ENCODE peak calls at places on chromosome 22, in seven cellular contexts. X is HCT116, E is right cardiac atrium, V is left lung, Y is neuronal stem cell, G is tibial artery, I is Karpas-422. T is an unnamed sample.

GRCh38 chr22:37930952-37931440 is 22.4 kb downstream of the C22orf23 start:
- DNase-seq in I (no peak), Y (no peak), G (no peak), X (no peak), E (no peak), V (no peak), T (no peak)

GRCh38 chr22:49395617-49396016 is 432.1 kb downstream of the BRD1 start:
- DNase-seq in I (no peak), X (no peak), G (no peak), E (no peak), V (no peak), Y (no peak), T (no peak)

GRCh38 chr22:44348963-44349950 is 36.5 kb upstream of the SHISAL1 start:
- DNase-seq in E (no peak), Y (no peak), V (no peak), X (no peak), I (no peak), G (no peak), T (no peak)

GRCh38 chr22:50627452-50627913 is 469 bp downstream of the ARSA start:
- DNase-seq in Y (no peak), V (peak), E (peak), G (no peak), X (no peak), I (peak), T (no peak)

GRCh38 chr22:24550028-24550901 is 4.7 kb downstream of the GUCD1 start:
- DNase-seq in I (no peak), X (no peak), E (no peak), G (no peak), V (no peak), Y (no peak), T (no peak)

GRCh38 chr22:19641254-19641982 is 72.9 kb upstream of the SEPTIN5 start:
- DNase-seq in V (no peak), E (no peak), G (no peak), Y (peak), I (peak), X (peak), T (no peak)

GRCh38 chr22:50434849-50435700 is 39.8 kb downstream of the SBF1 start:
- DNase-seq in Y (no peak), X (no peak), G (no peak), I (no peak), E (no peak), V (peak), T (no peak)

GRCh38 chr22:21718492-21718891 is 17.1 kb downstream of the YPEL1 start:
- DNase-seq in E (no peak), Y (no peak), I (peak), V (no peak), X (no peak), G (no peak), T (no peak)

GRCh38 chr22:49306632-49306975 is 521.1 kb downstream of the BRD1 start:
- DNase-seq in G (peak), Y (no peak), E (no peak), I (no peak), V (peak), X (no peak), T (no peak)

GRCh38 chr22:41681616-41682015 is 7.1 kb downstream of the SNU13 start:
- DNase-seq in X (no peak), Y (no peak), E (no peak), I (no peak), V (no peak), G (no peak), T (no peak)

GRCh38 chr22:24466831-24467249 is 28.3 kb upstream of the UPB1 start:
- DNase-seq in V (no peak), G (peak), X (peak), E (no peak), I (peak), Y (no peak), T (no peak)

GRCh38 chr22:43592470-43592869 is 180.7 kb downstream of the MPPED1 start:
- DNase-seq in X (no peak), I (no peak), V (no peak), Y (peak), G (no peak), E (no peak), T (peak)

GRCh38 chr22:43884600-43885318 is 7.1 kb downstream of the PNPLA5 start:
- DNase-seq in V (peak), I (peak), Y (peak), X (no peak), E (peak), G (peak), T (no peak)

GRCh38 chr22:42743501-42743991 is 22.9 kb upstream of the A4GALT start:
- DNase-seq in X (no peak), E (peak), G (peak), I (no peak), V (no peak), Y (no peak), T (no peak)

GRCh38 chr22:38246692-38247091 is 26.1 kb downstream of the TMEM184B start:
- DNase-seq in V (no peak), I (no peak), X (no peak), G (peak), E (peak), Y (no peak), T (no peak)

GRCh38 chr22:17205432-17205831 is 13.8 kb downstream of the ADA2 start:
- DNase-seq in X (no peak), I (peak), V (no peak), E (no peak), G (no peak), Y (no peak), T (no peak)

GRCh38 chr22:23395476-23396361 is 184.4 kb downstream of the IGLL1 start:
- DNase-seq in X (no peak), Y (no peak), G (no peak), V (no peak), I (peak), E (no peak), T (no peak)

GRCh38 chr22:28034760-28035401 is 115.8 kb upstream of the PITPNB start:
- DNase-seq in Y (no peak), E (peak), I (no peak), X (no peak), G (peak), V (no peak), T (peak)

GRCh38 chr22:39130152-39130704 is 22.3 kb downstream of the CBX7 start:
- DNase-seq in E (no peak), I (no peak), X (no peak), Y (no peak), V (peak), G (no peak), T (no peak)

GRCh38 chr22:42918500-42918899 is 61.4 kb upstream of the ARFGAP3 start:
- DNase-seq in V (no peak), X (no peak), G (no peak), I (no peak), Y (no peak), E (no peak), T (no peak)

GRCh38 chr22:37731804-37732471 is 35.1 kb downstream of the TRIOBP start:
- DNase-seq in Y (no peak), V (no peak), I (peak), X (no peak), E (no peak), G (no peak), T (no peak)

GRCh38 chr22:19395276-19395675 is 36.3 kb downstream of the HIRA start:
- DNase-seq in Y (no peak), I (no peak), E (no peak), X (no peak), V (no peak), G (no peak), T (no peak)

GRCh38 chr22:19723165-19723989 is at the start of gene GP1BB:
- DNase-seq in X (no peak), G (no peak), I (no peak), Y (no peak), E (peak), V (no peak), T (no peak)

GRCh38 chr22:38788016-38788415 is 5.9 kb downstream of the DNAL4 start:
- DNase-seq in I (no peak), X (no peak), Y (no peak), V (no peak), E (no peak), G (no peak), T (no peak)

GRCh38 chr22:20216863-20217499 is 51.1 kb downstream of the RTN4R start:
- DNase-seq in G (no peak), I (no peak), X (no peak), V (no peak), Y (no peak), E (no peak), T (no peak)

GRCh38 chr22:27749597-27750225 is 51.8 kb downstream of the MN1 start:
- DNase-seq in X (no peak), G (peak), E (no peak), V (no peak), Y (no peak), I (no peak), T (no peak)

GRCh38 chr22:21694394-21694793 is 28.6 kb downstream of the PPIL2 start:
- DNase-seq in G (no peak), I (no peak), V (no peak), E (no peak), Y (no peak), X (no peak), T (no peak)

GRCh38 chr22:30856699-30857098 is 111.9 kb downstream of the MORC2 start:
- DNase-seq in V (no peak), Y (no peak), I (no peak), X (no peak), G (no peak), E (no peak), T (no peak)

GRCh38 chr22:41197046-41197807 is 7.9 kb upstream of the L3MBTL2 start:
- DNase-seq in V (peak), I (peak), Y (peak), X (no peak), G (peak), E (peak), T (peak)

GRCh38 chr22:19060356-19061009 is 61.7 kb downstream of the DGCR2 start:
- DNase-seq in E (no peak), V (no peak), X (no peak), I (no peak), Y (no peak), G (no peak), T (no peak)

GRCh38 chr22:20738394-20739089 is 35.4 kb upstream of the SERPIND1 start:
- DNase-seq in Y (no peak), X (no peak), G (no peak), V (no peak), E (no peak), I (no peak), T (no peak)

GRCh38 chr22:24117942-24118341 is 63.3 kb upstream of the SUSD2 start:
- DNase-seq in Y (no peak), V (peak), G (no peak), E (no peak), X (no peak), I (peak), T (no peak)

GRCh38 chr22:21936151-21936778 is 16.4 kb downstream of the PPM1F start:
- DNase-seq in G (peak), E (peak), Y (no peak), V (peak), I (no peak), X (no peak), T (no peak)

DNA sequence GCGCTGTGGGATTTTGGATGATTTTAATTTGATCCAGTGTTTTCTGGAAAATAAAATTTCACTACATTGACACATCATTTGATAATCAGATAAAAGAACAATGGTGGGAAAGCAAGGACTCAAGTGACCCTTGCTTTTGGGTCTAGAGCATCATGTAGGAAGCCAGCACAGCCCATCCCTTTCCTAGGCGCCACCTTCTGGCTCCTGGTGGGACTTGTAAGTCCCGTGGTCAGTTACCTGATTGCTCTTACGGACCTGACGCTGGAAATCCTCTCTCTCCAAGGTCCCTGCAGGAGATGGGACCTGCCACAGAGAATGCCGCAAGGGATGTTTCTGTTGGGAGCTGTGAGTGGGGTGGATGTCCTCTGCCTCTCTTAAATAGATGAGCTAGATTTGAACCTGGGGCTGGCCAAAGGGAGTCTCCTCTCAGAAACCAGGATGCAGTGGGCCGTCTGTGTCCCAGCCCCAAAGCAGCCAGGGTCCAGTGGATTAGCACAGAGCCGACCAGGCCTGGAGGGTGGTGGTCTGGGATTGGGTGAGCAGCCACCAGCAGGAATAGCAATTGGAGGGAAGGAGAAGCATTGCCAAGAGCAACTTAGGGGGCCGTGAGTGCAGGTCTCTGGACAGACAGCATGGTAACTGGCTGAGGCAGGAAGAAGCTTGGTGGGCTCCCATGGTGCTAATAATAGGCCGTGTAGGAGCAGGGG is 21.7 kb downstream of the TIMP3 start:
- DNase-seq in Y (no peak), V (no peak), G (no peak), E (no peak), I (peak), X (peak), T (no peak)
- H3K27ac ChIP-seq in Y (no peak), V (no peak), G (no peak), E (peak), I (no peak), X (no peak), T (no peak)

GRCh38 chr22:47777426-47777825 is 1015.0 kb downstream of the TBC1D22A start:
- DNase-seq in Y (no peak), I (no peak), X (no peak), E (no peak), G (no peak), V (no peak), T (no peak)

GRCh38 chr22:47781024-47781423 is 1018.6 kb downstream of the TBC1D22A start:
- DNase-seq in E (no peak), G (no peak), X (no peak), V (no peak), Y (no peak), I (no peak), T (no peak)

GRCh38 chr22:47780281-47780875 is 1017.9 kb downstream of the TBC1D22A start:
- DNase-seq in I (no peak), X (no peak), E (no peak), Y (no peak), V (no peak), G (no peak), T (no peak)

GRCh38 chr22:47778160-47778658 is 1015.8 kb downstream of the TBC1D22A start:
- DNase-seq in I (no peak), X (no peak), V (no peak), Y (no peak), G (no peak), E (no peak), T (no peak)

GRCh38 chr22:47779474-47779873 is 1017.0 kb downstream of the TBC1D22A start:
- DNase-seq in V (no peak), X (no peak), I (no peak), G (no peak), E (no peak), Y (no peak), T (no peak)
- H3K27ac ChIP-seq in V (no peak), X (no peak), I (no peak), G (no peak), E (no peak), Y (no peak), T (no peak)

GRCh38 chr22:35318346-35319215 is 18.9 kb downstream of the TOM1 start:
- DNase-seq in I (no peak), Y (no peak), G (no peak), E (no peak), X (no peak), V (no peak), T (no peak)
- H3K27ac ChIP-seq in I (no peak), Y (no peak), G (no peak), E (no peak), X (no peak), V (no peak), T (no peak)

GRCh38 chr22:45505991-45506743 is 3.5 kb downstream of the FBLN1 start:
- DNase-seq in V (peak), Y (no peak), E (peak), G (no peak), X (no peak), I (no peak), T (no peak)
- H3K27ac ChIP-seq in V (no peak), Y (peak), E (no peak), G (peak), X (no peak), I (no peak), T (no peak)

DNA sequence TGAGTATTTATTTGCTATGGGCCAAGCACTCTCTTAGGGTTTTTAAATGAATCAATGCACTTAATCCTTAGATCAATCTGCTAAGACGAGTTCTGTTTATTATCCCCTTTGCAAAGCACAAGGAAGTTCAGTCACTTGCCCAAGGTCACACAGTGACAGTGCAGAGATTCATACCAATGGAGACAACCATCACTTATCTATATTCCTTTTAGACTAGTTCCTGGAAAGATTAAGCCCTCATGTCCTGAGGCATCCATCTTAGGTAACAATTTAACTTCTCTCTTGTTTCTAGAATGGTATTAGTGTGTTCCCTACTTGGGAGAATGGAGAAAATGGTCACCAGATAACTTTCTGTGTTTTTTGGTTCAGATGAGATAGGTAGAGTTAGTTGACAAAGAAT is 28.3 kb downstream of the NF2 start:
- DNase-seq in G (no peak), V (no peak), E (no peak), Y (no peak), I (no peak), X (no peak), T (no peak)
- H3K27ac ChIP-seq in G (no peak), V (no peak), E (no peak), Y (no peak), I (no peak), X (no peak), T (no peak)

GRCh38 chr22:46537221-46537945 is at the start of gene CELSR1:
- DNase-seq in E (peak), G (no peak), Y (peak), I (no peak), V (peak), X (no peak), T (no peak)
- H3K27ac ChIP-seq in E (no peak), G (no peak), Y (no peak), I (no peak), V (peak), X (peak), T (no peak)

GRCh38 chr22:29200901-29201300 is 4.8 kb upstream of the EMID1 start:
- DNase-seq in Y (no peak), X (no peak), I (no peak), G (no peak), E (no peak), V (no peak), T (no peak)

GRCh38 chr22:29202231-29203192 is 3.2 kb upstream of the EMID1 start:
- DNase-seq in Y (no peak), E (peak), X (no peak), I (peak), G (peak), V (peak), T (no peak)

GRCh38 chr22:29199702-29200400 is 5.8 kb upstream of the EMID1 start:
- DNase-seq in I (no peak), X (no peak), Y (no peak), G (no peak), E (no peak), V (no peak), T (no peak)

GRCh38 chr22:29203456-29203855 is 2.2 kb upstream of the EMID1 start:
- DNase-seq in X (no peak), V (no peak), I (no peak), E (no peak), Y (no peak), G (no peak), T (no peak)

GRCh38 chr22:29201722-29202230 is 3.9 kb upstream of the EMID1 start:
- DNase-seq in V (peak), I (no peak), X (no peak), E (no peak), G (no peak), Y (no peak), T (no peak)
- H3K27ac ChIP-seq in V (peak), I (no peak), X (no peak), E (no peak), G (no peak), Y (no peak), T (no peak)

T was measured in substantia nigra.